ENCODE peak calls at places on chromosomes 16 and 17, in five cellular contexts. U is HepG2, M is H1, L is GM12891, E is GM12878. I is an unnamed sample.

GRCh38 chr17:66177048-66177447 is 14.9 kb downstream of the CEP112 start:
- DNase-seq in U (no peak), M (no peak), L (no peak), E (no peak), I (no peak)

GRCh38 chr16:14301150-14302030 is 230.3 kb downstream of the MRTFB start:
- DNase-seq in U (peak), M (no peak), L (no peak), E (no peak), I (no peak)

GRCh38 chr17:918102-918740 is 61.4 kb downstream of the NXN start:
- DNase-seq in U (no peak), M (no peak), L (no peak), E (no peak), I (no peak)

GRCh38 chr17:72205357-72205756 is 84.5 kb downstream of the SOX9 start:
- DNase-seq in U (no peak), M (no peak), L (no peak), E (no peak), I (no peak)

GRCh38 chr17:65268832-65269231 is 131.7 kb downstream of the RGS9 start:
- DNase-seq in U (no peak), M (no peak), L (no peak), E (no peak), I (no peak)

GRCh38 chr16:79272141-79272577 is 328.4 kb downstream of the MAF start:
- DNase-seq in U (no peak), M (no peak), L (no peak), E (no peak), I (no peak)

GRCh38 chr17:58525239-58525638 is 10.8 kb upstream of the MTMR4 start:
- DNase-seq in U (no peak), M (no peak), L (no peak), E (no peak), I (no peak)

GRCh38 chr17:31272236-31272635 is 24.8 kb downstream of the OMG start:
- DNase-seq in U (no peak), M (no peak), L (no peak), E (no peak), I (no peak)

GRCh38 chr16:79360267-79360666 is 240.3 kb downstream of the MAF start:
- DNase-seq in U (no peak), M (no peak), L (no peak), E (no peak), I (no peak)

GRCh38 chr16:4594433-4595410 is 20.0 kb downstream of the UBALD1 start:
- DNase-seq in U (no peak), M (no peak), L (no peak), E (no peak), I (no peak)

GRCh38 chr16:576823-577201 is 7.0 kb downstream of the PIGQ start:
- DNase-seq in U (no peak), M (peak), L (no peak), E (no peak), I (no peak)

GRCh38 chr17:81666092-81666341 is 388 bp downstream of the OXLD1 start:
- DNase-seq in U (peak), M (no peak), L (no peak), E (no peak), I (no peak)

GRCh38 chr16:12433691-12434390 is 369.8 kb downstream of the CPPED1 start:
- DNase-seq in U (peak), M (no peak), L (no peak), E (no peak), I (no peak)

GRCh38 chr17:82963104-82963950 is 116.1 kb upstream of the METRNL start:
- DNase-seq in U (no peak), M (peak), L (peak), E (no peak), I (no peak)

GRCh38 chr16:55240933-55241332 is 83.1 kb upstream of the IRX6 start:
- DNase-seq in U (no peak), M (no peak), L (no peak), E (no peak), I (no peak)

GRCh38 chr17:40265337-40265736 is 22.3 kb upstream of the CDC6 start:
- DNase-seq in U (no peak), M (no peak), L (no peak), E (no peak), I (no peak)

GRCh38 chr17:45394001-45394912 is 38.4 kb downstream of the ARHGAP27 start:
- DNase-seq in U (no peak), M (no peak), L (no peak), E (no peak), I (no peak)

GRCh38 chr17:38455288-38455915 is 27.1 kb downstream of the ARHGAP23 start:
- DNase-seq in U (no peak), M (no peak), L (no peak), E (no peak), I (no peak)

GRCh38 chr16:89119161-89119621 is 25.5 kb downstream of the ACSF3 start:
- DNase-seq in U (no peak), M (no peak), L (no peak), E (no peak), I (no peak)

GRCh38 chr16:1157639-1158455 is 4.9 kb downstream of the CACNA1H start:
- DNase-seq in U (no peak), M (no peak), L (no peak), E (no peak), I (no peak)

DNA sequence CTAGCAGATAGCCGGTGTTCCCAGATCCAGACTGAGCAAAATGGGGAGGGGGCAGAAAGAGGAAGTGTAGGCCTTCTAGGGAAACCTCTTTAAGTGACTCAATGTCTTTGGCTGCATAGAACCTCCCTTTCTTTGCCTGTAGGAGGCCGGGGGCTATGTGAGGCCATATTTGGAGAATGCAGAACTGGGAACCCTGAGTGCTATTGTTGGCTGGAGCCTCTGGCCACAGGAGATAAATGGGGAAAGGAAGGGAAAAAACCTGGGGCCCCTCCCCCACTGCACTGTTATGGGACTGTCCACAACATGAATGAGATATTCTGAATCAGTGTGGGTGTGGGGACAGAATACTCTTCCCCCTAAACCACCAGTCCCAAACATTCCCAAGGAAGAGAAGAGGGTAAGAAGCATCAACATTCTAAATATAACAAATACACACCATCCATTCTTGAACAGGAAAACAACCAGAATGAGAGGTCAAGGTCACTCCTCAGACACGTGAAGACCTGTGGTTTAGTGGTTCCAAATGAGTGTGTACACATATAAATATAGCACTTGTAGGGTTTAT is 2.4 kb downstream of the VPS25 start:
- DNase-seq in U (peak), M (no peak), L (no peak), E (no peak), I (no peak)
- TF ChIP-seq POLR2A in U (no peak), M (no peak), L (no peak), E (no peak), I (no peak)

DNA sequence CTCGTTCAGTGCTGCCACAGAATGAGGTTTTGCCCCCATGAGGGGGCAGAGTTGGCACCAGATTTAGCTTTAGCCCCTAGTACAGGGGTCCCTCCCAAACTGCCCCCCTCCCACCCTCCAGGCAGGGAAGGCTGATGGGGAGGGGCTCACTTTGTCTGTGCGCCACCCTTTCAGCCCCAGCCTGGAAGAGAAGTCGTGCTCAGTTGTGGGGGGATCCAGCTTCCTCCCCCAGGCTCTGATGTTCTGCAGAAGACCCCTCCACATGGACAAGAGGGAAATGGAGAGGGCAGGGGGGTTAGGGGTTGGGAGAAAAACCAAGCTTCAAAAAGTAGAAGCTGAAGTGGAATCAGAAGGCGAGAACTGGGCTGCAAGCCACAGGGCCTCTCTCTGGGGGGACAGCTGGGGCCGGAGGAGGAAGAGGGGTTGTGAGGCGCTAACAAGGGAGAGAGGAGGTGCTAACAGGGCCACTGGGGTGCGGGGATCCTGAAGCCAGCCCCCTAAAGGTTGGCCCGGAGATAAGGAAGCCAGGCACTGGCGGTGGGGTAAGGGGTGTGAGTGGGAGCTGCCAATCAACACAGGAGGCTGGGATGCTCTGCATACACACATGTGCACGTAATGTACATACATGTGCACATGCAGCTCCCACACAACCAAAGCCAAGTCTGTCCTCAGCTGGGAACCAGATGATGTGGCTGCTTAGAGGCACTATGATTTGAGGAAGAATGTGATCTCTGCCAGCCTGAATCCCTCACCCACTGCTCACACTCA is 7.0 kb upstream of the TMEM92 start:
- DNase-seq in U (no peak), M (no peak), L (no peak), E (no peak), I (peak)
- TF ChIP-seq TAF1 in U (no peak), M (no peak), L (no peak), E (no peak), I (no peak)

DNA sequence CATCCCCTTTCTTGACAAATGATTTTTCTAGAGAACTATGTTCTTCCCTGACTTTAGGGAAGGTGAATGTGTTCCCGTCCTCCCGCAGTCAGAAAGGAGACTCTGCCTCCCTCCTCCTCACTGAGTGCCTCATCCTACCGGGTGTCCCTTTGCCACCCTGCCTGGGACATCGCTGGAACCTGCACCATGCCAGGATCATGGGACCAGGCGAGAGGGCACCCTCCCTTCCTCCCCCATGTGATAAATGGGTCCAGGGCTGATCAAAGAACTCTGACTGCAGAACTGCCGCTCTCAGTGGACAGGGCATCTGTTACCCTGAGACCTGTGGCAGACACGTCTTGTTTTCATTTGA is 7.4 kb downstream of the NAT9 start:
- DNase-seq in U (no peak), M (no peak), L (no peak), E (no peak), I (no peak)
- TF ChIP-seq POLR2AphosphoS5 in U (peak), M (no peak), L (no peak), E (no peak), I (no peak)

GRCh38 chr17:7887482-7888183 is 956 bp upstream of the CHD3 start:
- DNase-seq in U (peak), M (peak), L (peak), E (peak), I (peak)
- TF ChIP-seq POLR2A in U (peak), M (no peak), L (no peak), E (no peak), I (peak)

GRCh38 chr16:81582655-81583441 is 138.2 kb downstream of the CMIP start:
- DNase-seq in U (peak), M (no peak), L (no peak), E (no peak), I (no peak)
- TF ChIP-seq TAF1 in U (no peak), M (no peak), L (no peak), E (no peak), I (no peak)

I was measured in GM12892.